ENCODE peak calls at places on chromosomes 2 and 18, in four cellular contexts. U is SJSA1, O is adrenal gland, J is esophagus squamous epithelium. F is an unnamed sample.

GRCh38 chr2:170578596-170578995 is 136.5 kb upstream of the SP5 start:
- DNase-seq in U (no peak), O (no peak), J (no peak), F (no peak)

GRCh38 chr2:156903335-156903734 is 354.2 kb upstream of the GALNT5 start:
- DNase-seq in U (no peak), O (no peak), J (no peak), F (no peak)

GRCh38 chr2:128364441-128364911 is 45.8 kb upstream of the HS6ST1 start:
- DNase-seq in U (no peak), O (no peak), J (no peak), F (no peak)

GRCh38 chr18:36688020-36688965 is 140.5 kb downstream of the TPGS2 start:
- DNase-seq in U (peak; percentile 48), O (peak; percentile 66), J (no peak), F (no peak)

GRCh38 chr2:148880636-148881035 is 5.6 kb downstream of the KIF5C start:
- DNase-seq in U (no peak), O (no peak), J (no peak), F (no peak)

GRCh38 chr18:74271656-74272055 is 20.1 kb downstream of the CYB5A start:
- DNase-seq in U (no peak), O (no peak), J (no peak), F (no peak)

GRCh38 chr18:76672627-76673026 is 149.7 kb upstream of the ZNF236 start:
- DNase-seq in U (peak; percentile 7), O (no peak), J (no peak), F (no peak)

GRCh38 chr2:15591692-15592463 is at the start of gene DDX1:
- DNase-seq in U (peak; percentile 90), O (peak; percentile 89), J (peak; percentile 37), F (peak; percentile 20)

GRCh38 chr18:3525870-3526420 is 76.0 kb downstream of the TGIF1 start:
- DNase-seq in U (no peak), O (no peak), J (no peak), F (no peak)

DNA sequence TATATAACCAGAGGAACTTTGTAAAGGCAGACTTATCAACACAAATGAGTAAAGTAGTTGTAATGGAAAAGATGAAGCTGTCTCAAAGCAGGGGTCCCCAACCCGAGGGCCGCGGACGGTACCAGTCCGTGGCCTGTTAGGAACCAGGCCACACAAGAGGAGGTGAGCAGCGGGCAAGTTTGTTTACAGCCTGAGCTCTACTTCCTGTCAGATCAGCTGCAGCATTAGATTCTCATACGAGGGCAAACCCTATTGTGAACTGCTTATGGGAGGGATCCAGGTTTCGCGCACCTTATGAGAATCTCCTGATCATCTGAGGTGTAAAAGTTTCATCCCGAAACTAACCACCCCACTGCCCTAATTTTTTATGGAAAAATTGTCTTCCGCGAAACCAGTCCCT is 57.4 kb upstream of the MSTN start:
- DNase-seq in U (no peak), O (no peak), J (no peak), F (no peak)
- H3K4me3 ChIP-seq in U (no peak overlapping the region), O (no peak overlapping the region), J (no peak overlapping the region), F (no peak overlapping the region)

GRCh38 chr2:199463708-199464613 is 6.2 kb upstream of the SATB2 start:
- DNase-seq in U (no peak), O (peak; percentile 29), J (no peak), F (no peak)

GRCh38 chr2:199463000-199463692 is 5.4 kb upstream of the SATB2 start:
- DNase-seq in U (peak; percentile 78), O (peak; percentile 79), J (no peak), F (no peak)

GRCh38 chr2:199465390-199465789 is 7.7 kb upstream of the SATB2 start:
- DNase-seq in U (no peak), O (no peak), J (no peak), F (no peak)

GRCh38 chr2:199465988-199466703 is 8.4 kb upstream of the SATB2 start:
- DNase-seq in U (no peak), O (no peak), J (no peak), F (no peak)

GRCh38 chr2:199464614-199465352 is 7.0 kb upstream of the SATB2 start:
- DNase-seq in U (no peak), O (no peak), J (no peak), F (no peak)
- H3K27me3 ChIP-seq in U (no peaks in the 10 kb centered on the region), O (peaks cover 88% of the 10 kb centered on the region), J (peaks cover 82% of the 10 kb centered on the region), F (peaks cover 57% of the 10 kb centered on the region)

DNA sequence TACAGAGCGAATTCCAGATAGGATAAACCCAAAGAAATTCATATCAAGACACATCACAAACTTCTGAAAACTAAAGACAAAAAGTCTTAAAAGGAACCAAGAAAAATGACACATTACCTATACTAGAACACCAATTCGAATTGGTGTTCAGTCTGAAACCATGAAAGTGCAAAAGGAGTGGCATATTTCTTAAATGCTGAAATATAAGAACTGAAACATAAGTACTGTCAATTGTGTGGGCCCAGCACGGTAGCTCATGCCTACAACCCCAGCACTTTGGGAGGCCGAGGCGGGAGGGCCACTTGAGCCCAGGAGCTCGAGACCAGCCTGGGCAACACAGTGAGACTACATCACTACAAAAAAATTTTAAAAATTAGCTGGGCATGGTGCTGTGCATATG is 43.4 kb downstream of the TMEM131 start:
- DNase-seq in U (no peak), O (no peak), J (no peak), F (no peak)
- H3K36me3 ChIP-seq in U (no peaks in the 10 kb centered on the region), O (no peaks in the 10 kb centered on the region), J (no peaks in the 10 kb centered on the region), F (no peaks in the 10 kb centered on the region)

DNA sequence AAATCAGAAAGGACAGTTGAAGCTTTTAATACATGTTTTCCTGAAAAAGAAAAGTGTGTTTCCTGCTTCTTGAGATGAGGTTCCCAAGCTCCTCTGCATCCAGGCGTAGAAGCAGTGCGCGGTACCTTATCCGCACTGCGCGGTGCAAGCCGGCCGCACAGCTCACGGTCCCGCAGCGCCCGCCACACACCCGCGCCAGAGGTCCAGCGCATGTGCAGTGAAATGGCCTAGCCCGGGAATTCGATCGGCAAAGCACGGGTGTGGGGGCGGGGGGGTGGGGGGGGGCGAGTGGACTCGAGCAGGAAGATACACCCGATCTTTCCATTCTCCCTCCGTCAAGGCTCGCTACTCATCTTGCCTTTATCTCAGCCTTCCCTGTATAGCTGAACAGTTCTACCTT is 10.1 kb downstream of the HOXD8 start:
- DNase-seq in U (no peak), O (peak; percentile 50), J (no peak), F (no peak)
- H3K4me3 ChIP-seq in U (no peak overlapping the region), O (no peak overlapping the region), J (no peak overlapping the region), F (no peak overlapping the region)

DNA sequence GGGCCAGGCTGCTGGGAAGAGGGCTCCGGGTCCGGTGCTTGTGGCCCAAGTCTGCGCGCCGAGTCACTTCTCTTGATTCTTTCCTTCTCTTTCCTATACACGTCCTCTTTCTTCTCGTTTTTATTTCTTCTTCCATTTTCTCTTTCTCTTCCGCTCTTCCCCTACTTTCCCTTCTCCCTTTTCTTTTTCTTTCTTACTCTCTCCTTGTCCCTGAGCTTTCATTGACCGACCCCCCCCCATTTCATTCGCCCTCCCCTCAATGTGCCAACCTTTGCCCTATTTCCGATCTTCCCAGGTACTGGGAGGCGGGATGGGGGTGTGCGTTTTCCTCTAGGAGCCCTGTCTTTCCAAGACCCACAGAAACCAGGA is 1.8 kb downstream of the ONECUT2 start:
- DNase-seq in U (no peak), O (no peak), J (no peak), F (no peak)
- H3K27me3 ChIP-seq in U (peaks cover 94% of the 10 kb centered on the region), O (peaks cover 72% of the 10 kb centered on the region), J (peaks cover 83% of the 10 kb centered on the region), F (peaks cover 65% of the 10 kb centered on the region)

GRCh38 chr2:67798536-67799160 is 264.2 kb downstream of the C1D start:
- DNase-seq in U (no peak), O (no peak), J (no peak), F (no peak)
- H3K36me3 ChIP-seq in U (no peaks in the 10 kb centered on the region), O (no peaks in the 10 kb centered on the region), J (no peaks in the 10 kb centered on the region), F (no peaks in the 10 kb centered on the region)

DNA sequence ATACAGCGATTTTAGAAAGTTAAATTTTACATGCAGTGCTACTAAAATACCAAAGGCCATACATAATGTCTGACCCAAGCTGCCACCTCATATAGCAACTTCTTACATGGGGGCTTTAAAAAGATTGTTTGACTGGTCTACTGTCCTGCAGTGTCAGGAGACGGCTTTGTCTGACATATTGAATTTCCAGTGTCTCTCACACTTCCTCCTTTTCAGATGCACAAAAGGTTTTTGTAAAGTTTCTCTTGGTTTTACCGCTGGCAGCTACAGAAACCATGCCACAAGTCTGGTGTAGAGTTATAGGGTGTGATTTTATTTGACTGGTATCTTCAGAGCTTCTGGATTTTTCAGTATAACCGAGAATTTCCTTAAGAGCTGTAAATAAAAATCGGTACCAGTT is 1.1 kb upstream of the ASAP2 start:
- DNase-seq in U (no peak), O (no peak), J (no peak), F (no peak)
- H3K4me3 ChIP-seq in U (no peak overlapping the region), O (no peak overlapping the region), J (no peak overlapping the region), F (no peak overlapping the region)

GRCh38 chr2:236160366-236161081 is 7.7 kb downstream of the GBX2 start:
- DNase-seq in U (no peak), O (no peak), J (no peak), F (no peak)
- H3K27me3 ChIP-seq in U (no peaks in the 10 kb centered on the region), O (peaks cover 64% of the 10 kb centered on the region), J (peaks cover 44% of the 10 kb centered on the region), F (peaks cover 32% of the 10 kb centered on the region)

DNA sequence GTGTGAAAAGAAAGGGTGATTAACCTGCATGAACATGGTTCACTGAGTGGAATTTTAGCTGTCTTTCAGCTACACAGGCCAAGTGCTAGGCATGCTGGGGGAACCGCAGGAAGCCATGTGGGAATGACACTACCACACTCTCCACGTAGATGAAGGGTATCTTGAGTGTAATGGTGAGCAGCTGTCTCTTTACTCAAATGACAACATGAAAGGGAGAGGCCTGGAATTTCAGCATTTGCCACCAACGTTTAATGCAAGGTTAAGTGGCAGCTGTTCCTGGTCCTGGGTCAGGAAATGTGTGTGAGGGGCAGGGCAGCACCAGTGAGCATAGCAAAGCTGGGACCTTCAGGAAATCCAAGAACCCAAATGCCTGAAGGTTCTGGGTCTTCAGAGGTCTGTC is 588.4 kb downstream of the SLC4A3 start:
- DNase-seq in U (no peak), O (no peak), J (no peak), F (no peak)
- H3K36me3 ChIP-seq in U (no peaks in the 10 kb centered on the region), O (no peaks in the 10 kb centered on the region), J (no peaks in the 10 kb centered on the region), F (no peaks in the 10 kb centered on the region)